ENCODE peak calls at places on chromosomes 7 and 10, in four cellular contexts. D, O, Q and K are unnamed samples.
A peak's percentile ranks its signal among the peaks of the same experiment; 100 is the strongest.

GRCh38 chr10:74282853-74283205 is 131.8 kb downstream of the ADK start:
- DNase-seq in O (no peak), Q (no peak), D (no peak), K (no peak)

GRCh38 chr7:69780377-69780776 is 182.1 kb downstream of the AUTS2 start:
- DNase-seq in D (no peak), O (no peak), Q (no peak), K (no peak)

GRCh38 chr10:78330884-78331283 is 297.2 kb downstream of the RPS24 start:
- DNase-seq in O (no peak), Q (no peak), D (no peak), K (no peak)

GRCh38 chr7:38881947-38882684 is 26.9 kb downstream of the VPS41 start:
- DNase-seq in Q (no peak), O (no peak), D (no peak), K (no peak)

GRCh38 chr7:133023370-133024075 is 58.4 kb downstream of the CHCHD3 start:
- DNase-seq in Q (no peak), D (no peak), O (no peak), K (no peak)

GRCh38 chr7:150685219-150686029 is at the start of gene GIMAP2:
- DNase-seq in O (no peak), Q (no peak), D (peak; percentile 80), K (no peak)

GRCh38 chr10:6008497-6009142 is 31.3 kb upstream of the IL15RA start:
- DNase-seq in O (no peak), D (no peak), Q (no peak), K (no peak)

GRCh38 chr7:6096581-6096980 is 65.4 kb downstream of the ANKRD61 start:
- DNase-seq in Q (no peak), D (no peak), O (no peak), K (no peak)

GRCh38 chr7:136530831-136531230 is 337.6 kb upstream of the CHRM2 start:
- DNase-seq in O (no peak), D (no peak), Q (no peak), K (no peak)

GRCh38 chr10:124962421-124962820 is 20.5 kb downstream of the ZRANB1 start:
- DNase-seq in Q (no peak), D (no peak), O (no peak), K (no peak)

GRCh38 chr10:5615263-5615820 is 51.1 kb downstream of the ASB13 start:
- DNase-seq in D (no peak), O (no peak), Q (no peak), K (no peak)

GRCh38 chr10:375885-376505 is 240.7 kb downstream of the ZMYND11 start:
- DNase-seq in Q (no peak), O (no peak), D (no peak), K (no peak)

GRCh38 chr7:80499350-80499955 is 12.4 kb downstream of the GNAT3 start:
- DNase-seq in O (peak; percentile 13), D (peak; percentile 42), Q (no peak), K (no peak)

GRCh38 chr7:34128762-34129161 is 223.4 kb downstream of the BMPER start:
- DNase-seq in O (no peak), Q (no peak), D (no peak), K (no peak)

GRCh38 chr7:25098096-25099046 is 26.7 kb downstream of the CYCS start:
- DNase-seq in D (peak; percentile 82), Q (no peak), O (peak; percentile 17), K (no peak)

GRCh38 chr10:120456626-120457430 is at the start of gene PLPP4:
- DNase-seq in Q (peak; percentile 79), O (no peak), D (no peak), K (no peak)
- TF ChIP-seq CTCF in Q (no peak), O (no peak), D (no peak), K (no peak)

GRCh38 chr7:139091677-139091996 is 17.9 kb downstream of the ZC3HAV1 start:
- DNase-seq in D (no peak), Q (no peak), O (no peak), K (no peak)

GRCh38 chr7:139094030-139094429 is 15.5 kb downstream of the ZC3HAV1 start:
- DNase-seq in Q (no peak), D (no peak), O (no peak), K (no peak)

GRCh38 chr7:139092090-139092796 is 17.3 kb downstream of the ZC3HAV1 start:
- DNase-seq in D (no peak), O (no peak), Q (no peak), K (no peak)

GRCh38 chr7:139094596-139094995 is 14.9 kb downstream of the ZC3HAV1 start:
- DNase-seq in O (no peak), Q (no peak), D (no peak), K (no peak)

GRCh38 chr7:139095194-139095659 is 14.3 kb downstream of the ZC3HAV1 start:
- DNase-seq in D (peak; percentile 98), Q (no peak), O (no peak), K (peak; percentile 9)
- TF ChIP-seq POLR2A in D (peak; percentile 51), Q (no peak), O (no peak), K (no peak)

GRCh38 chr10:120943542-120943941 is 92.4 kb downstream of the WDR11 start:
- DNase-seq in Q (no peak), O (no peak), D (no peak), K (no peak)

GRCh38 chr10:120942806-120943413 is 91.7 kb downstream of the WDR11 start:
- DNase-seq in Q (no peak), D (peak; percentile 78), O (peak; percentile 78), K (peak; percentile 11)

GRCh38 chr10:120941468-120941867 is 90.3 kb downstream of the WDR11 start:
- DNase-seq in O (no peak), Q (no peak), D (no peak), K (no peak)

GRCh38 chr10:120938822-120939221 is 87.7 kb downstream of the WDR11 start:
- DNase-seq in O (no peak), Q (no peak), D (no peak), K (no peak)

DNA sequence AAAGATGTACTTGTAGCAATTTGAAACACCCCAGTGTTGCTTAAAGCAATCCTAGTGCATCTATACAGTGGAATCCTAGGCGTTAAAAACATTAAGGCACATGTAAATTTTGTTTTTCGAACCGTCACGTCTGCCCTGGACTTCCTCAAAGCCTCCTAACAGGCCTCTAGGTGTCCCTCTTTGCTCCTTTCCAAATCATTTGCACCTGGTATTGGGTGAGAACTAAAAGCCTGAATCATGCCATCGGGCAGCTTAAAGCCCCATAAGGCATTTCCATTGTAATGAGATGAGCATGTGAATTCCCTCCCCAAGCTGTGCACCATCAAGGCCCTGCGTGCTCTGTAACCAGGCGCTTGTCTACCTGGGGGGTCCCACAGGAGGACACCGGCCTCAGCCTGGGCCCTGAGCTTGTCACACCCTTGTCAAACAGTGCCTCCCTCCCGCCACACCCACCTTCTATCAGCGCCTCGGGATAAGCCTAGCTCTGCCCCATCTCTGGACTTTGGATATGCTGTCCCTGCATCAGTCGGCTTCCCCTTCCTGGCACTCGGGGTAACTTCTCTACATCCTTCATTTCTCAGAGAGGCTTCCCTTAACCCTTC is 89.2 kb downstream of the WDR11 start:
- DNase-seq in O (no peak), Q (no peak), D (no peak), K (no peak)
- TF ChIP-seq CTCF in O (no peak), Q (no peak), D (no peak), K (no peak)

DNA sequence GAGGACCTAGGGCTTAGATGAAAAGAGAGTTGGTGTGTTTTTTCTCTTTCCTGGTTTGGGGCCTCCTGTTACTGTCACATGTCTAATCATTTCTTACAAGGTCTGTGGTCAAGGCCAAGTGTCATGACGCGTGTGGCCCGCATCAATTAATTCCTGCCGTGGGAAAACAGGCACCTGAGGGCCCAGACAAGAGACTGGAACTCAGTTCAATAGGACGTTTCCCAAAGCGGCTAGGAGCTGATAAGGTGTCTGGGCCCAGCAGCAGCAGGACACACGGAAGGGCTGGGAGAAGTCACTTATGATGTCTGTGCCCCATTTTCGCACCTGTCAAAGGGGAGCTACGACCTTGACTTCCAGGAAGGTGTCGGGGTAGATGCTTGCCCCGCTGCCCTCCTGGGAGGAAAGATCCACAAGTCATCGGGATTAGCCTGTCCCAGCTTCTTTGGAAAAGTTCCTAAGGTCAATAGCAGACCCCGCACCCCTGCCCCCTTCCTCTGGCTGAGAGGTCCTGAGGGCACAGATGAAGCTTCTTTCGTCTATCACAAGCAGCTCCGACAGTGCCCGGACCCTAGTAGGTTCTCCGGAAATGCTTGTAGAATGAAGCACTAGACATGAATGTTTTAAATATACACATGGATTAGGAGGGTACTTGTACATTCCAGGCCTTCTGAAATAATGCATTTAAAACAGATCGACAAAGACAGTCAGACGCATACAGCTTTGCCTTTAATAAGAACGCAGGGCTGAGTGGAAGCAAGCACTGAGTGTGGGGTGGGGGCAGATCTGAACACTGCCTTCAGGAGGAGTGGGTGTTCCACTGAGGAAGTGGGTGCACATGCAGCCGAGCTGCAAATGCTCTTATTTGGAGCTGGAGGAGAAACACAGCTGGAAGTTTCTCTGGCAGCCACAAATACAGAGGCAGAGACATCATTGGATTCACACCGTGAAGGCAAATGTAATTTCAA is 237.5 kb upstream of the GRB10 start:
- DNase-seq in Q (no peak), D (no peak), O (no peak), K (no peak)
- TF ChIP-seq POLR2A in Q (no peak), D (no peak), O (no peak), K (no peak)